ENCODE peak calls at places on chromosomes 16 and 17, in four cellular contexts. H is IMR-90, F is hepatocyte, M is uterus. A is an unnamed sample. For H3K36me3 and H3K27me3, the result is how much of the 10 kb centered on the place peaks cover.

GRCh38 chr16:87044031-87044380 is 273.2 kb downstream of the C16orf95 start:
- DNase-seq in H (peak), F (no peak), M (no peak), A (no peak)

GRCh38 chr17:7023576-7024401 is 939 bp downstream of the BCL6B start:
- DNase-seq in H (peak), F (peak), M (peak), A (peak)

GRCh38 chr16:89418352-89418751 is 72.0 kb downstream of the ANKRD11 start:
- DNase-seq in H (no peak), F (no peak), M (no peak), A (no peak)

GRCh38 chr16:65015577-65015976 is 106.3 kb downstream of the CDH11 start:
- DNase-seq in H (no peak), F (no peak), M (no peak), A (no peak)

GRCh38 chr17:1029196-1029911 is 32.4 kb downstream of the TIMM22 start:
- DNase-seq in H (peak), F (no peak), M (peak), A (peak)

GRCh38 chr16:14400285-14400977 is 229.6 kb downstream of the PARN start:
- DNase-seq in H (no peak), F (no peak), M (no peak), A (no peak)

GRCh38 chr16:69160192-69160591 is 26.8 kb upstream of the SNTB2 start:
- DNase-seq in H (no peak), F (no peak), M (no peak), A (no peak)

GRCh38 chr16:17194190-17194780 is 276.5 kb downstream of the XYLT1 start:
- DNase-seq in H (peak), F (peak), M (peak), A (peak)

GRCh38 chr17:64073771-64074703 is 53.6 kb upstream of the ICAM2 start:
- DNase-seq in H (no peak), F (no peak), M (no peak), A (no peak)

GRCh38 chr17:67270411-67270810 is 25.4 kb upstream of the HELZ start:
- DNase-seq in H (no peak), F (no peak), M (no peak), A (no peak)

GRCh38 chr17:31216053-31216751 is 80.8 kb downstream of the OMG start:
- DNase-seq in H (peak), F (peak), M (no peak), A (no peak)

GRCh38 chr17:74239169-74239568 is 25.8 kb downstream of the TTYH2 start:
- DNase-seq in H (no peak), F (no peak), M (peak), A (peak)

GRCh38 chr16:21599994-21600773 is 807 bp downstream of the METTL9 start:
- DNase-seq in H (peak), F (peak), M (no peak), A (no peak)

GRCh38 chr16:23509763-23510153 is 536 bp downstream of the GGA2 start:
- DNase-seq in H (peak), F (peak), M (peak), A (no peak)

GRCh38 chr17:44830359-44831269 is 527 bp upstream of the GJC1 start:
- DNase-seq in H (no peak), F (peak), M (peak), A (peak)

GRCh38 chr17:38667787-38668122 is 7.0 kb downstream of the EPOP start:
- DNase-seq in H (no peak), F (no peak), M (no peak), A (no peak)

GRCh38 chr17:48997103-48997826 is at the start of gene IGF2BP1:
- DNase-seq in H (peak), F (peak), M (no peak), A (no peak)

GRCh38 chr17:29586676-29587469 is 2.6 kb downstream of the GIT1 start:
- DNase-seq in H (no peak), F (no peak), M (peak), A (no peak)

GRCh38 chr16:50298075-50298460 is 31.7 kb downstream of the ADCY7 start:
- DNase-seq in H (no peak), F (no peak), M (no peak), A (no peak)

GRCh38 chr16:4369006-4369766 is 2.5 kb upstream of the VASN start:
- DNase-seq in H (peak), F (no peak), M (no peak), A (no peak)

GRCh38 chr16:57613514-57613913 is 14.9 kb upstream of the ADGRG1 start:
- DNase-seq in H (no peak), F (no peak), M (no peak), A (no peak)

GRCh38 chr17:8997994-8998628 is 23.2 kb upstream of the NTN1 start:
- DNase-seq in H (peak), F (peak), M (no peak), A (peak)

GRCh38 chr17:75245011-75245410 is 16.4 kb downstream of the GGA3 start:
- DNase-seq in H (no peak), F (no peak), M (no peak), A (no peak)

GRCh38 chr16:11016993-11017392 is 72.6 kb downstream of the CLEC16A start:
- DNase-seq in H (peak), F (peak), M (peak), A (peak)

GRCh38 chr16:78122774-78123315 is 23.4 kb downstream of the WWOX start:
- DNase-seq in H (peak), F (peak), M (no peak), A (no peak)

GRCh38 chr16:54176376-54176901 is 110.1 kb downstream of the IRX3 start:
- DNase-seq in H (no peak), F (peak), M (no peak), A (no peak)

GRCh38 chr17:5466295-5466694 is 2.5 kb downstream of the DHX33 start:
- DNase-seq in H (no peak), F (no peak), M (no peak), A (no peak)

GRCh38 chr16:20918486-20919239 is 18.1 kb downstream of the LYRM1 start:
- DNase-seq in H (peak), F (peak), M (peak), A (no peak)

GRCh38 chr16:87832137-87832527 is 37.2 kb downstream of the SLC7A5 start:
- DNase-seq in H (no peak), F (no peak), M (no peak), A (no peak)

GRCh38 chr16:20871935-20872815 is 28.0 kb downstream of the DCUN1D3 start:
- DNase-seq in H (no peak), F (no peak), M (no peak), A (no peak)

GRCh38 chr17:4789951-4790704 is 1.4 kb downstream of the GLTPD2 start:
- DNase-seq in H (peak), F (peak), M (peak), A (peak)

GRCh38 chr16:645852-646678 is 3.1 kb upstream of the WDR90 start:
- DNase-seq in H (no peak), F (peak), M (no peak), A (peak)

GRCh38 chr16:81189100-81189664 is 49.3 kb upstream of the BCO1 start:
- DNase-seq in H (peak), F (peak), M (peak), A (peak)

GRCh38 chr16:1709356-1709755 is 3.4 kb downstream of the MAPK8IP3 start:
- DNase-seq in H (no peak), F (no peak), M (no peak), A (no peak)

DNA sequence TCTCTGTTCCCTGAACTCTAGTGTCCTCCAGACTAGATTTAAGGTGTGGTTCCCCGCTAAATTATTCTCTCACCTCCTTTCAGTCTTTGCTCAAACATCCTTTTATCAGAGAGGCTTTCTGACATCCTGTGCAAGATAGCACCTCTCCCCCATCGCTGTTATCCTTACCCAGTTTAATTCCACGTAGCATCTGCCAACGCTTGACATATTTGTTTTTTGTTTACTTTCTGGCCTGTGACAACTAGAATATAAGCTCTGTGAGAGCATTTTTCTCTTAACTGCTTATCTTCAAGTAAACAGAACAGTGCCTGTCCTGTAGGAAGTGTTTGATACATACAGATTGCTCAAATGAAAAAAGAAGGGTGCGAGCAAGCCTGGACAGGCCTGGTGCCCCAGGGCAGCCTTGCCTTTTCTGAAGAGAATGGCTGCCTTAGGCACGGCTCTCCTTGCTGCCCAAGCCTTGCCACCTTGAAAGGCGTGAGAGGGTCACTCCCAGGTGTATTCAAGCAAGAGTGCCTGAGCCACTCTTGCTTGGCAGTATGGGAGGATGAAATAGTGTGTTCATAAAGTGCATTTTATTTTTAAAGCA is 9.7 kb downstream of the DYNLL2 start:
- DNase-seq in H (no peak), F (no peak), M (no peak), A (no peak)
- H3K36me3 ChIP-seq in H (under half), F (under half), M (under half), A (under half)

DNA sequence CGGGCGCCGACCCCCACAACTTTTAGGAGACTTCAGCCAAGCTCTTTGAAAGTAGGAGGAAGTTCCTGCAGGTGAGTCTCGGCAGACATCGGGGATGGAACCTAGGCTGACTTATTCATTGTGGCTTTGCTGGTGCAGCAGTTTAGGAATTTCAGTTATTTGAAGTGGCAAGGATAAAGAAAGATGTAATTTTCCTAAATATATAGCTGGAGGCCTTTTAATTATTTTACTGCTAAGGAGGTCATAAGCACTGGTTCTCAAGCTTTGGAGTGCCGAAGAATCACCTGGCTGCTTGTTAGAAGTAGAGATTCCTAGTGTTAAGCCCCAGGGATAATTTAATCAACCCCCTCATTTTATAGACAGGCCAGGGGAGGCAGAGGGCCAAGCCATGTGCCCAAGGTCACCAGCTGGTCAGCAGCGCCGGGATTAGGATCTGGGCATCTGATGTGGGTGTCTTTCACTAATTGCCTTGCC is 28.9 kb upstream of the BCAR1 start:
- DNase-seq in H (no peak), F (no peak), M (no peak), A (no peak)
- TF ChIP-seq CTCF in H (no peak), F (no peak), M (no peak), A (no peak)

GRCh38 chr17:79324219-79324618 is 249.6 kb downstream of the ENGASE start:
- DNase-seq in H (no peak), F (no peak), M (no peak), A (no peak)

GRCh38 chr17:79323556-79323955 is 248.9 kb downstream of the ENGASE start:
- DNase-seq in H (no peak), F (no peak), M (no peak), A (no peak)

GRCh38 chr17:79330229-79330628 is 255.6 kb downstream of the ENGASE start:
- DNase-seq in H (no peak), F (no peak), M (no peak), A (no peak)

GRCh38 chr17:79325707-79326106 is 251.1 kb downstream of the ENGASE start:
- DNase-seq in H (no peak), F (peak), M (no peak), A (no peak)

DNA sequence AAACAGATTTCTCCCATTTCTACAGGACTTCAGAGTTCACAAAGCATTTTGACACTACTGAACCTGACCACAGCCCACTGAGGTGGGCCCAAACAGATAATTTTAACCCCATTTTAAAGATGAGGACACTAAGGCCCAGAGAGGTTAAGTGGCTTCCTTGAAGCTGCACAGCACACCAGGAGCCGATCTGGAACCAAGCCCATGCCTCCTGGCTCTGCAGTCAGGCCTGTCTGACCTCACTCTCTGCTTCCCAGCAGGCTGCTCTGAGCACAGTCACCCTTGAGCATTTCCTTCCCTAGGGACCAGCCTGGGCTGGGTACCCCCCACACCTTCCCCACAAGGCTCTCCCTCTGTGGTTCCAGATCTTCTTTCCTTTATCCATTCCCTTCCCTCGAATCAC is 252.2 kb downstream of the ENGASE start:
- DNase-seq in H (no peak), F (no peak), M (no peak), A (no peak)
- H3K27me3 ChIP-seq in H (under half), F (under half), M (under half), A (under half)

DNA sequence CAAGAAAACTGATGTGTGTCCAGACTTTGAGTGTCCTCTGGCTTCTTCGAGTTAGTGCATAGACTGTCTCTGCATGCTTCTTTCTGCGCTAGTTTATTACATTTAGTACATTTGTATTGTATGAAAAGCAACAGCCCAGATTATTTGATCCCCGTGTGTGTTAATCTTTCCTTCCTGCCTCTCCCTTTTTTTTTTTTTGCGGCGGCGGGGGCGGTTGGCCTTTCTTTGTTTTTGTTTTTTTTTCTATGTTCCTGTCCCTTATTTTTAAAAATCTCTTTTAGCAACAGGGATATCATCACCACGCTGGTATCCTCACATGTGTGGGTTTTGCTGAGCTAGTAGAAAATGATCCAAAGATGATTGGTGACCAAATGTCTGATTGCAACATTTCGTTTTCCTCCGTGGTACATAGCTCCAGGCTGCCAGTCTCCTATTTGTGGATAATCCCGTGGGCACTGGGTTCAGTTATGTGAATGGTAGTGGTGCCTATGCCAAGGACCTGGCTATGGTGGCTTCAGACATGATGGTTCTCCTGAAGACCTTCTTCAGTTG is 9.4 kb downstream of the SCPEP1 start:
- DNase-seq in H (no peak), F (no peak), M (no peak), A (no peak)
- H3K36me3 ChIP-seq in H (under half), F (under half), M (under half), A (under half)

DNA sequence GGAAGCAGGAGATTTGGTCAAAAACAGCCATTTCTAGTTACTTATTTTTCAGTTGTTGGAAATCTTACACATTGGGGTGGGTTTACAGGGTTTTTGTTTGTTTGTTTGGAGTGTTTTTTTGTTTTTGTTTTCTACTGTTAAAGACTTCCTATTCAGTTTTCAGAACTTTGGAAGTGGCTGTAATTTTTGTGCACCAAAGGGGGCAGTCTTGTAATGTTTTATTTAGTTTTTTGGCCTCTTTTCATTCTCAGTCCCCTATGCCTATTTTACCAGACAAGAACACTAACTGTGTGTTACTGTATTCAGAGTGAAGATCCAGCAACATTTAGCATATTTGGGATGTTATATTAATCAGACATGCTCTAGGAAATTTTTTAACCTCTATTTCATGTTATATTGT is 20.6 kb downstream of the TPPP3 start:
- DNase-seq in H (peak), F (no peak), M (no peak), A (no peak)
- TF ChIP-seq CTCF in H (peak), F (peak), M (peak), A (peak)

GRCh38 chr16:70661918-70662641 is 15.7 kb downstream of the IL34 start:
- DNase-seq in H (no peak), F (no peak), M (peak), A (no peak)
- H3K27me3 ChIP-seq in H (under half), F (under half), M (under half), A (under half)

GRCh38 chr16:8874388-8874787 is 5.6 kb upstream of the CARHSP1 start:
- DNase-seq in H (no peak), F (peak), M (no peak), A (no peak)
- H3K36me3 ChIP-seq in H (under half), F (under half), M (under half), A (under half)

GRCh38 chr16:46607529-46607928 is 13.7 kb downstream of the SHCBP1 start:
- DNase-seq in H (peak), F (peak), M (no peak), A (no peak)
- TF ChIP-seq CTCF in H (peak), F (peak), M (peak), A (peak)

DNA sequence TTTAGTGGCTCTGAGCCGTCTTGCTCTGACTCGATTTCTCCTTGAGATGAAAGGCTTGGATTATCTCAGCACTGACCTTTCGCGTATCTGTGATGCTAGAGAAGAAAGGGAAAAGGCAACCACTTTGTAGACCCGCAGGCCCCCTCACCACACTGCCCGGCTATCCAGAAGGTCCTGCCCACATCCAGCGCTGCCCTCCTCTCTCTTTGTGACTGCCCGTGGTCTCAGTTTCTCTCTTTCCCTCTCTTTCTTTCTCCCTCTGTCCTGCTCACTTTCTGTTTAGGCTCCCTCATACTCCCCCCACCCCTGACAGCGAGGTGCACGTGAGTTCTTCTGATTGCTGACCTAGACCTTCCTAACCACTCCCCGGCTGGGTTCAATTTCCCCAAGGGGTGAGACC is 12.8 kb upstream of the TBX21 start:
- DNase-seq in H (no peak), F (no peak), M (no peak), A (no peak)
- H3K27me3 ChIP-seq in H (half or more), F (half or more), M (under half), A (half or more)

DNA sequence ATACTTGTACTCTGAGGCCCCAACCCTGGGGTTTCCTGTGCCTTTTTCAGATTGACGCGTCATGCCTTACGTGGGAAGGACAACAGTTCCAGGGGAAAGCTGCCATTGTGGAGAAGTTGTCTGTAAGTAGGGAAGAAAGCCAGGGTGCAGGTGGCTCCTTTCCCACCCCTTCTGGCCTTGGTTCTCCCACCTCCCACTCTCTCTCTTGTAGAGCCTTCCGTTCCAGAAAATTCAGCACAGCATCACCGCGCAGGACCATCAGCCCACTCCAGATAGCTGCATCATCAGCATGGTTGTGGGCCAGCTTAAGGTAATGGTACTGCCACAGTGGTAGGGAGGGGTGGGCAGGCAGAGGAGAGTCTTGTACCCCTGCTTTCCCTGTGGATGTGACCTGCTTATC is 4.6 kb upstream of the EDC4 start:
- DNase-seq in H (no peak), F (no peak), M (no peak), A (no peak)
- H3K36me3 ChIP-seq in H (under half), F (under half), M (under half), A (under half)

A was measured in transverse colon.